ENCODE peak calls at places on chromosomes 13 and 19, in eight cellular contexts. H is C1 segment of cervical spinal cord; Y is CD4-positive, alpha-beta T cell; C is HCT116; L is substantia nigra; O is AG10803; F is stimulated activated naive B cell treated with anti-CD40 and anti-IgM and Interleukin-4, amounts not matched to agents 10 μg/mL and 1 μg/mL and 100 μg/mL, for 72 hours; R is iris pigment epithelial cell. T is an unnamed sample.

GRCh38 chr19:41691268-41691970 is 3.3 kb upstream of the CEACAM7 start:
- DNase-seq in H (no peak), Y (peak), C (no peak), L (no peak), O (no peak), F (no peak), R (peak), T (peak)

GRCh38 chr13:103299079-103299478 is 232.9 kb upstream of the SLC10A2 start:
- DNase-seq in H (no peak), Y (no peak), C (no peak), L (no peak), O (no peak), F (no peak), R (no peak), T (no peak)

GRCh38 chr13:46596501-46596900 is 43.5 kb downstream of the LRCH1 start:
- DNase-seq in H (no peak), Y (no peak), C (no peak), L (no peak), O (no peak), F (no peak), R (no peak), T (no peak)

GRCh38 chr19:5103061-5103701 is 134.3 kb downstream of the KDM4B start:
- DNase-seq in H (no peak), Y (no peak), C (no peak), L (peak), O (peak), F (no peak), R (peak), T (no peak)

GRCh38 chr13:113835461-113836274 is 28.2 kb downstream of the GAS6 start:
- DNase-seq in H (no peak), Y (no peak), C (no peak), L (no peak), O (peak), F (no peak), R (peak), T (peak)

GRCh38 chr13:77896977-77897376 is 21.7 kb downstream of the EDNRB start:
- DNase-seq in H (no peak), Y (no peak), C (no peak), L (no peak), O (peak), F (no peak), R (no peak), T (peak)

GRCh38 chr19:56946164-56946563 is 105.6 kb upstream of the PEG3 start:
- DNase-seq in H (no peak), Y (no peak), C (no peak), L (no peak), O (no peak), F (no peak), R (no peak), T (no peak)

GRCh38 chr19:45496349-45496953 is 396 bp downstream of the RTN2 start:
- DNase-seq in H (no peak), Y (no peak), C (no peak), L (no peak), O (no peak), F (no peak), R (no peak), T (no peak)

GRCh38 chr13:51045450-51045849 is 65.6 kb downstream of the C13orf42 start:
- DNase-seq in H (no peak), Y (no peak), C (no peak), L (no peak), O (no peak), F (no peak), R (no peak), T (no peak)

GRCh38 chr19:4521170-4521887 is 3.0 kb upstream of the PLIN4 start:
- DNase-seq in H (no peak), Y (no peak), C (no peak), L (no peak), O (peak), F (no peak), R (no peak), T (peak)

GRCh38 chr13:21031594-21031993 is 29.8 kb downstream of the LATS2 start:
- DNase-seq in H (no peak), Y (no peak), C (no peak), L (no peak), O (no peak), F (no peak), R (no peak), T (no peak)

GRCh38 chr19:48636859-48637448 is at the start of gene DBP:
- DNase-seq in H (no peak), Y (no peak), C (no peak), L (peak), O (no peak), F (no peak), R (no peak), T (no peak)

GRCh38 chr13:40146586-40147240 is 491.3 kb downstream of the COG6 start:
- DNase-seq in H (no peak), Y (peak), C (no peak), L (no peak), O (no peak), F (no peak), R (no peak), T (no peak)

GRCh38 chr13:36436811-36437210 is 4.5 kb downstream of the CCNA1 start:
- DNase-seq in H (no peak), Y (no peak), C (no peak), L (no peak), O (no peak), F (no peak), R (no peak), T (peak)

GRCh38 chr13:77506874-77507273 is 28.6 kb upstream of the SCEL start:
- DNase-seq in H (no peak), Y (no peak), C (peak), L (no peak), O (peak), F (no peak), R (no peak), T (peak)

GRCh38 chr13:29849071-29849541 is 1.3 kb downstream of the UBL3 start:
- DNase-seq in H (no peak), Y (no peak), C (no peak), L (no peak), O (peak), F (peak), R (peak), T (peak)

GRCh38 chr19:7871280-7871529 is 3.0 kb downstream of the PRR36 start:
- DNase-seq in H (no peak), Y (no peak), C (no peak), L (no peak), O (no peak), F (no peak), R (no peak), T (no peak)

GRCh38 chr13:91141619-91142061 is 205.8 kb upstream of the MIR17HG start:
- DNase-seq in H (no peak), Y (no peak), C (no peak), L (no peak), O (no peak), F (no peak), R (no peak), T (no peak)

GRCh38 chr13:52599037-52599852 is 43.0 kb upstream of the HNRNPA1L2 start:
- DNase-seq in H (no peak), Y (no peak), C (no peak), L (no peak), O (peak), F (no peak), R (peak), T (peak)

GRCh38 chr13:43269037-43269476 is 245.7 kb downstream of the DNAJC15 start:
- DNase-seq in H (no peak), Y (no peak), C (no peak), L (no peak), O (peak), F (no peak), R (peak), T (peak)

GRCh38 chr13:59492030-59492636 is 671.6 kb downstream of the DIAPH3 start:
- DNase-seq in H (no peak), Y (no peak), C (no peak), L (no peak), O (peak), F (no peak), R (peak), T (no peak)

GRCh38 chr13:30303269-30303668 is 4.1 kb downstream of the KATNAL1 start:
- DNase-seq in H (no peak), Y (no peak), C (no peak), L (no peak), O (no peak), F (no peak), R (peak), T (peak)